ENCODE peak calls at places on chromosome X, in eight cellular contexts. D, V, I, B, C, M, P and L are unnamed samples.

GRCh38 chrX:119008122-119008744 is 33.8 kb downstream of the LONRF3 start:
- DNase-seq in D (no peak), V (no peak), I (no peak), B (peak; percentile 28), C (peak; percentile 21), M (no peak), P (no peak), L (peak; percentile 67)

GRCh38 chrX:67692246-67692645 is 148.4 kb downstream of the AR start:
- DNase-seq in D (no peak), V (no peak), I (no peak), B (no peak), C (no peak), M (no peak), P (no peak), L (no peak)

GRCh38 chrX:149495573-149496071 is 9.5 kb downstream of the IDS start:
- DNase-seq in D (no peak), V (no peak), I (no peak), B (no peak), C (no peak), M (peak; percentile 78), P (no peak), L (no peak)

GRCh38 chrX:13851996-13852695 is 35.3 kb upstream of the GPM6B start:
- DNase-seq in D (no peak), V (no peak), I (no peak), B (no peak), C (no peak), M (no peak), P (no peak), L (no peak)

GRCh38 chrX:102129473-102129872 is 4.0 kb downstream of the TCEAL2 start:
- DNase-seq in D (no peak), V (no peak), I (no peak), B (no peak), C (no peak), M (no peak), P (no peak), L (no peak)

GRCh38 chrX:147537172-147537571 is 374.5 kb upstream of the FMR1 start:
- DNase-seq in D (no peak), V (no peak), I (no peak), B (peak; percentile 46), C (no peak), M (no peak), P (no peak), L (no peak)

GRCh38 chrX:132532955-132533354 is 44.1 kb upstream of the MBNL3 start:
- DNase-seq in D (no peak), V (no peak), I (no peak), B (no peak), C (no peak), M (no peak), P (no peak), L (no peak)

GRCh38 chrX:24396930-24397277 is 36.5 kb downstream of the SUPT20HL1 start:
- DNase-seq in D (no peak), V (no peak), I (no peak), B (no peak), C (no peak), M (no peak), P (no peak), L (no peak)

GRCh38 chrX:9829308-9830267 is 43.4 kb downstream of the SHROOM2 start:
- DNase-seq in D (no peak), V (no peak), I (no peak), B (no peak), C (no peak), M (no peak), P (no peak), L (no peak)

GRCh38 chrX:49754238-49754857 is 58.6 kb upstream of the PAGE1 start:
- DNase-seq in D (peak; percentile 42), V (no peak), I (peak; percentile 32), B (peak; percentile 30), C (peak; percentile 14), M (no peak), P (no peak), L (peak; percentile 48)

GRCh38 chrX:93585661-93586060 is 87.7 kb downstream of the NAP1L3 start:
- DNase-seq in D (no peak), V (no peak), I (no peak), B (no peak), C (no peak), M (no peak), P (no peak), L (no peak)

GRCh38 chrX:10111364-10112148 is 45.2 kb upstream of the CLCN4 start:
- DNase-seq in D (no peak), V (peak; percentile 90), I (peak; percentile 65), B (peak; percentile 66), C (peak; percentile 56), M (no peak), P (no peak), L (peak; percentile 86)

GRCh38 chrX:106243376-106243775 is 75.3 kb downstream of the PWWP3B start:
- DNase-seq in D (no peak), V (no peak), I (no peak), B (no peak), C (no peak), M (no peak), P (no peak), L (no peak)

GRCh38 chrX:72057844-72058243 is 73.9 kb downstream of the RTL5 start:
- DNase-seq in D (no peak), V (no peak), I (no peak), B (no peak), C (no peak), M (no peak), P (no peak), L (no peak)

GRCh38 chrX:63513825-63514574 is 162.9 kb upstream of the SPIN4 start:
- DNase-seq in D (no peak), V (no peak), I (no peak), B (no peak), C (no peak), M (no peak), P (no peak), L (no peak)

GRCh38 chrX:136168929-136169735 is 21.8 kb downstream of the FHL1 start:
- DNase-seq in D (peak; percentile 86), V (no peak), I (peak; percentile 29), B (peak; percentile 57), C (peak; percentile 47), M (no peak), P (peak; percentile 84), L (no peak)

GRCh38 chrX:38879631-38880220 is 78.5 kb downstream of the MID1IP1 start:
- DNase-seq in D (no peak), V (peak; percentile 78), I (no peak), B (no peak), C (peak; percentile 46), M (no peak), P (no peak), L (peak; percentile 51)

GRCh38 chrX:38878674-38879375 is 77.6 kb downstream of the MID1IP1 start:
- DNase-seq in D (no peak), V (no peak), I (no peak), B (no peak), C (no peak), M (no peak), P (no peak), L (no peak)

GRCh38 chrX:38881727-38882126 is 80.5 kb downstream of the MID1IP1 start:
- DNase-seq in D (no peak), V (no peak), I (no peak), B (no peak), C (no peak), M (no peak), P (no peak), L (no peak)

GRCh38 chrX:38881066-38881465 is 79.8 kb downstream of the MID1IP1 start:
- DNase-seq in D (no peak), V (no peak), I (no peak), B (no peak), C (no peak), M (no peak), P (no peak), L (no peak)

DNA sequence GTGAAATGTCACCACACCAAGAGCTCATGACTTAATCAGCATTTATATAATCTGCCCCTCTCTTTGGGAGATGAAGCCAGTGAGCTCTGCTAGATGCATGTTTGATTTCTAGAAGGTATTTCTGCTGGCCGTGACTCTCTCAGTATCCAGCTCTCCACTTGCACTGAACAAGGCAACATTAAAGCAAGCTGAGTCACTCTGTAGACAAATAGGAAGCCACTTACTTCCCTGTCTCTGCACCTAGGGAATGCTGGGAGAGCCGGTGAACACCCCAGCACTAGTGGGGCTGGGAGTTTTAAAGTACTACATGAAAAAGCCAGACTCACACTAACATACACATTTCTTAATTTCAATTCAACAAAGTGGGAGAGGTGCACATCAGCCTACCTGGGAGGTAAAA is 79.2 kb downstream of the MID1IP1 start:
- DNase-seq in D (no peak), V (no peak), I (no peak), B (no peak), C (no peak), M (no peak), P (no peak), L (no peak)
- H3K4me1 ChIP-seq in D (no peaks in the 10 kb centered on the region), V (peaks cover 15% of the 10 kb centered on the region), I (no peaks in the 10 kb centered on the region), B (no peaks in the 10 kb centered on the region), C (peaks cover 11% of the 10 kb centered on the region), M (no peaks in the 10 kb centered on the region), P (peaks cover 3% of the 10 kb centered on the region), L (no peaks in the 10 kb centered on the region)

GRCh38 chrX:129650821-129651510 is 3.8 kb downstream of the APLN start:
- DNase-seq in D (no peak), V (no peak), I (no peak), B (no peak), C (no peak), M (no peak), P (no peak), L (peak; percentile 36)
- TF ChIP-seq POLR2A in D (no peak), V (no peak), I (no peak), B (no peak), C (no peak), M (no peak), P (no peak), L (no peak)

DNA sequence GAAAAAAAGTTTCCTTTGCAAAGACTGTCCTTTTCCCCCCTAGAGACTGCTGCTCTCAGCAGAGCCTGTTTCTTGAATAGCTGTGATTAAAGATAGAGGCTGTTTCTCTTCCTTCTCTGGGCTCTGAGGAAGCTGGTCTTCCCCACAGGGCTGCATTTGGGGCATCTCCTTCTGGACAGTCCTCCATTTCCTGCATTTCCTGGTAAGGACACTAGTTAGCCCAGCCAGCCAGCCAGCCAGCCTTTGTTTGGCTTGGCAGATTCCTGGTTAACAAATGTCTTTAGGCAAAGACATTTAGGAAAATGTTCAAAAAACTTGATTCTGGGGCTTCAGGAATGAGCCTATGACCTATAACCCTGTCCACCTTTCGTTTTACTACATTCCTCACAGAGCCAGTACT is 34.0 kb upstream of the PLAC1 start:
- DNase-seq in D (no peak), V (no peak), I (no peak), B (no peak), C (no peak), M (no peak), P (no peak), L (no peak)
- H3K4me1 ChIP-seq in D (no peaks in the 10 kb centered on the region), V (no peaks in the 10 kb centered on the region), I (no peaks in the 10 kb centered on the region), B (no peaks in the 10 kb centered on the region), C (no peaks in the 10 kb centered on the region), M (no peaks in the 10 kb centered on the region), P (no peaks in the 10 kb centered on the region), L (no peaks in the 10 kb centered on the region)

GRCh38 chrX:31127716-31128115 is 55.9 kb upstream of the FTHL17 start:
- DNase-seq in D (no peak), V (no peak), I (no peak), B (no peak), C (no peak), M (no peak), P (no peak), L (no peak)
- TF ChIP-seq POLR2A in D (no peak), V (no peak), I (no peak), B (no peak), C (no peak), M (no peak), P (no peak), L (no peak)

GRCh38 chrX:154731203-154731602 is 19.7 kb downstream of the GAB3 start:
- DNase-seq in D (no peak), V (no peak), I (no peak), B (no peak), C (no peak), M (no peak), P (no peak), L (no peak)
- H3K4me1 ChIP-seq in D (no peaks in the 10 kb centered on the region), V (peaks cover 100% of the 10 kb centered on the region), I (peaks cover 4% of the 10 kb centered on the region), B (peaks cover 13% of the 10 kb centered on the region), C (peaks cover 60% of the 10 kb centered on the region), M (peaks cover 44% of the 10 kb centered on the region), P (peaks cover 43% of the 10 kb centered on the region), L (no peaks in the 10 kb centered on the region)